ENCODE peak calls at places on chromosome 2, in seven cellular contexts. One of them, this sample, is unnamed.

GRCh38 chr2:71546777-71547281 is 93.5 kb downstream of the DYSF start:
- DNase-seq in GM06990: no peak
- DNase-seq in IMR-90: no peak
- DNase-seq in adrenal gland: no peak
- DNase-seq in omental fat pad: no peak
- DNase-seq in neural progenitor cell: no peak
- DNase-seq in GM12891: no peak
- DNase-seq in this sample: no peak

GRCh38 chr2:227804970-227805369 is 8.7 kb upstream of the CCL20 start:
- DNase-seq in GM06990: no peak
- DNase-seq in IMR-90: peak
- DNase-seq in adrenal gland: no peak
- DNase-seq in omental fat pad: no peak
- DNase-seq in neural progenitor cell: no peak
- DNase-seq in GM12891: no peak
- DNase-seq in this sample: no peak

GRCh38 chr2:227707390-227707789 is 10.4 kb downstream of the SLC19A3 start:
- DNase-seq in GM06990: no peak
- DNase-seq in IMR-90: no peak
- DNase-seq in adrenal gland: no peak
- DNase-seq in omental fat pad: no peak
- DNase-seq in neural progenitor cell: no peak
- DNase-seq in GM12891: no peak
- DNase-seq in this sample: no peak

GRCh38 chr2:39476524-39476923 is 39.4 kb upstream of the MAP4K3 start:
- DNase-seq in GM06990: no peak
- DNase-seq in IMR-90: no peak
- DNase-seq in adrenal gland: no peak
- DNase-seq in omental fat pad: no peak
- DNase-seq in neural progenitor cell: no peak
- DNase-seq in GM12891: no peak
- DNase-seq in this sample: no peak

GRCh38 chr2:65660340-65660739 is 227.9 kb upstream of the SPRED2 start:
- DNase-seq in GM06990: no peak
- DNase-seq in IMR-90: peak
- DNase-seq in adrenal gland: no peak
- DNase-seq in omental fat pad: no peak
- DNase-seq in neural progenitor cell: no peak
- DNase-seq in GM12891: no peak
- DNase-seq in this sample: no peak

GRCh38 chr2:239119346-239120126 is 271.7 kb downstream of the TWIST2 start:
- DNase-seq in GM06990: no peak
- DNase-seq in IMR-90: no peak
- DNase-seq in adrenal gland: no peak
- DNase-seq in omental fat pad: no peak
- DNase-seq in neural progenitor cell: no peak
- DNase-seq in GM12891: no peak
- DNase-seq in this sample: no peak

GRCh38 chr2:150327546-150328495 is 159.6 kb downstream of the RND3 start:
- DNase-seq in GM06990: no peak
- DNase-seq in IMR-90: no peak
- DNase-seq in adrenal gland: no peak
- DNase-seq in omental fat pad: no peak
- DNase-seq in neural progenitor cell: peak
- DNase-seq in GM12891: no peak
- DNase-seq in this sample: no peak

GRCh38 chr2:26932974-26933373 is 37.5 kb upstream of the MAPRE3 start:
- DNase-seq in GM06990: no peak
- DNase-seq in IMR-90: no peak
- DNase-seq in adrenal gland: peak
- DNase-seq in omental fat pad: no peak
- DNase-seq in neural progenitor cell: no peak
- DNase-seq in GM12891: no peak
- DNase-seq in this sample: no peak

GRCh38 chr2:150733219-150733618 is 245.8 kb upstream of the RND3 start:
- DNase-seq in GM06990: no peak
- DNase-seq in IMR-90: no peak
- DNase-seq in adrenal gland: no peak
- DNase-seq in omental fat pad: no peak
- DNase-seq in neural progenitor cell: no peak
- DNase-seq in GM12891: no peak
- DNase-seq in this sample: no peak

GRCh38 chr2:159053186-159054031 is 85.0 kb downstream of the TANC1 start:
- DNase-seq in GM06990: no peak
- DNase-seq in IMR-90: peak
- DNase-seq in adrenal gland: no peak
- DNase-seq in omental fat pad: no peak
- DNase-seq in neural progenitor cell: no peak
- DNase-seq in GM12891: no peak
- DNase-seq in this sample: peak

GRCh38 chr2:151638188-151638933 is 95.9 kb downstream of the NEB start:
- DNase-seq in GM06990: peak
- DNase-seq in IMR-90: no peak
- DNase-seq in adrenal gland: no peak
- DNase-seq in omental fat pad: no peak
- DNase-seq in neural progenitor cell: no peak
- DNase-seq in GM12891: no peak
- DNase-seq in this sample: no peak

GRCh38 chr2:85997016-85997970 is 108.4 kb downstream of the POLR1A start:
- DNase-seq in GM06990: no peak
- DNase-seq in IMR-90: peak
- DNase-seq in adrenal gland: peak
- DNase-seq in omental fat pad: no peak
- DNase-seq in neural progenitor cell: no peak
- DNase-seq in GM12891: no peak
- DNase-seq in this sample: peak

GRCh38 chr2:24077535-24077877 is 1.4 kb upstream of the SF3B6 start:
- DNase-seq in GM06990: no peak
- DNase-seq in IMR-90: no peak
- DNase-seq in adrenal gland: no peak
- DNase-seq in omental fat pad: no peak
- DNase-seq in neural progenitor cell: no peak
- DNase-seq in GM12891: no peak
- DNase-seq in this sample: no peak

GRCh38 chr2:218781691-218782528 is at the start of gene CYP27A1:
- DNase-seq in GM06990: no peak
- DNase-seq in IMR-90: no peak
- DNase-seq in adrenal gland: peak
- DNase-seq in omental fat pad: peak
- DNase-seq in neural progenitor cell: peak
- DNase-seq in GM12891: peak
- DNase-seq in this sample: no peak

GRCh38 chr2:229261599-229261998 is 9.5 kb downstream of the PID1 start:
- DNase-seq in GM06990: no peak
- DNase-seq in IMR-90: no peak
- DNase-seq in adrenal gland: no peak
- DNase-seq in omental fat pad: no peak
- DNase-seq in neural progenitor cell: no peak
- DNase-seq in GM12891: no peak
- DNase-seq in this sample: no peak

GRCh38 chr2:72975017-72975416 is 57.7 kb downstream of the EMX1 start:
- DNase-seq in GM06990: no peak
- DNase-seq in IMR-90: no peak
- DNase-seq in adrenal gland: no peak
- DNase-seq in omental fat pad: no peak
- DNase-seq in neural progenitor cell: no peak
- DNase-seq in GM12891: no peak
- DNase-seq in this sample: no peak

GRCh38 chr2:112147796-112148195 is 9.6 kb downstream of the FBLN7 start:
- DNase-seq in GM06990: no peak
- DNase-seq in IMR-90: no peak
- DNase-seq in adrenal gland: peak
- DNase-seq in omental fat pad: no peak
- DNase-seq in neural progenitor cell: no peak
- DNase-seq in GM12891: no peak
- DNase-seq in this sample: no peak

GRCh38 chr2:166520604-166521003 is 26.6 kb upstream of the SCN7A start:
- DNase-seq in GM06990: no peak
- DNase-seq in IMR-90: no peak
- DNase-seq in adrenal gland: no peak
- DNase-seq in omental fat pad: no peak
- DNase-seq in neural progenitor cell: no peak
- DNase-seq in GM12891: no peak
- DNase-seq in this sample: no peak

GRCh38 chr2:218953366-218953954 is 6.0 kb upstream of the CDK5R2 start:
- DNase-seq in GM06990: no peak
- DNase-seq in IMR-90: no peak
- DNase-seq in adrenal gland: no peak
- DNase-seq in omental fat pad: no peak
- DNase-seq in neural progenitor cell: peak
- DNase-seq in GM12891: no peak
- DNase-seq in this sample: no peak

GRCh38 chr2:13193900-13194299 is 477.2 kb downstream of the TRIB2 start:
- DNase-seq in GM06990: peak
- DNase-seq in IMR-90: peak
- DNase-seq in adrenal gland: no peak
- DNase-seq in omental fat pad: no peak
- DNase-seq in neural progenitor cell: peak
- DNase-seq in GM12891: no peak
- DNase-seq in this sample: no peak

GRCh38 chr2:169702979-169703378 is 8.7 kb downstream of the PHOSPHO2 start:
- DNase-seq in GM06990: no peak
- DNase-seq in IMR-90: no peak
- DNase-seq in adrenal gland: no peak
- DNase-seq in omental fat pad: no peak
- DNase-seq in neural progenitor cell: no peak
- DNase-seq in GM12891: no peak
- DNase-seq in this sample: no peak

GRCh38 chr2:133667085-133667484 is 98.8 kb upstream of the NCKAP5 start:
- DNase-seq in GM06990: no peak
- DNase-seq in IMR-90: peak
- DNase-seq in adrenal gland: no peak
- DNase-seq in omental fat pad: no peak
- DNase-seq in neural progenitor cell: no peak
- DNase-seq in GM12891: no peak
- DNase-seq in this sample: no peak

GRCh38 chr2:109256921-109257320 is 127.9 kb downstream of the SH3RF3 start:
- DNase-seq in GM06990: no peak
- DNase-seq in IMR-90: peak
- DNase-seq in adrenal gland: peak
- DNase-seq in omental fat pad: no peak
- DNase-seq in neural progenitor cell: no peak
- DNase-seq in GM12891: no peak
- DNase-seq in this sample: no peak